ENCODE peak calls at places on chromosomes 3 and 15, in ten cellular contexts. One of them, this sample, is unnamed.

GRCh38 chr15:79403501-79403900 is 28.6 kb upstream of the MINAR1 start:
- DNase-seq in activated CD8-positive, alpha-beta T cell treated with anti-CD3 and anti-CD28 coated beads for 36 hours: no peak
- DNase-seq in cardiac fibroblast: no peak
- DNase-seq in tibial nerve: no peak
- DNase-seq in neural progenitor cell: no peak
- DNase-seq in B cell: no peak
- DNase-seq in dorsolateral prefrontal cortex: no peak
- DNase-seq in GM12864: no peak
- DNase-seq in kidney: no peak
- DNase-seq in nephron progenitor cell: no peak
- DNase-seq in this sample: no peak

GRCh38 chr15:94857466-94857865 is 626.1 kb downstream of the MCTP2 start:
- DNase-seq in B cell: no peak
- DNase-seq in cardiac fibroblast: no peak
- DNase-seq in kidney: no peak
- DNase-seq in dorsolateral prefrontal cortex: no peak
- DNase-seq in GM12864: no peak
- DNase-seq in neural progenitor cell: no peak
- DNase-seq in activated CD8-positive, alpha-beta T cell treated with anti-CD3 and anti-CD28 coated beads for 36 hours: no peak
- DNase-seq in nephron progenitor cell: no peak
- DNase-seq in tibial nerve: no peak
- DNase-seq in this sample: no peak

GRCh38 chr3:100407977-100408532 is 6.7 kb downstream of the LNP1 start:
- DNase-seq in cardiac fibroblast: no peak
- DNase-seq in nephron progenitor cell: no peak
- DNase-seq in neural progenitor cell: peak; percentile 18
- DNase-seq in dorsolateral prefrontal cortex: no peak
- DNase-seq in activated CD8-positive, alpha-beta T cell treated with anti-CD3 and anti-CD28 coated beads for 36 hours: no peak
- DNase-seq in B cell: no peak
- DNase-seq in tibial nerve: no peak
- DNase-seq in GM12864: no peak
- DNase-seq in kidney: no peak
- DNase-seq in this sample: no peak

GRCh38 chr3:119311191-119311925 is 17.2 kb downstream of the ARHGAP31 start:
- DNase-seq in GM12864: no peak
- DNase-seq in neural progenitor cell: no peak
- DNase-seq in nephron progenitor cell: no peak
- DNase-seq in dorsolateral prefrontal cortex: no peak
- DNase-seq in activated CD8-positive, alpha-beta T cell treated with anti-CD3 and anti-CD28 coated beads for 36 hours: no peak
- DNase-seq in cardiac fibroblast: peak; percentile 92
- DNase-seq in B cell: no peak
- DNase-seq in kidney: no peak
- DNase-seq in tibial nerve: no peak
- DNase-seq in this sample: no peak

GRCh38 chr15:83112233-83112958 is 5.0 kb downstream of the TM6SF1 start:
- DNase-seq in cardiac fibroblast: peak; percentile 84
- DNase-seq in GM12864: no peak
- DNase-seq in nephron progenitor cell: no peak
- DNase-seq in B cell: no peak
- DNase-seq in dorsolateral prefrontal cortex: no peak
- DNase-seq in activated CD8-positive, alpha-beta T cell treated with anti-CD3 and anti-CD28 coated beads for 36 hours: no peak
- DNase-seq in tibial nerve: no peak
- DNase-seq in kidney: no peak
- DNase-seq in neural progenitor cell: no peak
- DNase-seq in this sample: no peak

GRCh38 chr15:48563944-48564343 is 81.6 kb downstream of the FBN1 start:
- DNase-seq in GM12864: no peak
- DNase-seq in dorsolateral prefrontal cortex: no peak
- DNase-seq in tibial nerve: no peak
- DNase-seq in nephron progenitor cell: no peak
- DNase-seq in activated CD8-positive, alpha-beta T cell treated with anti-CD3 and anti-CD28 coated beads for 36 hours: no peak
- DNase-seq in cardiac fibroblast: no peak
- DNase-seq in kidney: no peak
- DNase-seq in neural progenitor cell: no peak
- DNase-seq in B cell: no peak
- DNase-seq in this sample: no peak

GRCh38 chr3:126573492-126574117 is 14.9 kb upstream of the C3orf22 start:
- DNase-seq in B cell: no peak
- DNase-seq in cardiac fibroblast: peak; percentile 5
- DNase-seq in tibial nerve: no peak
- DNase-seq in neural progenitor cell: no peak
- DNase-seq in dorsolateral prefrontal cortex: no peak
- DNase-seq in nephron progenitor cell: no peak
- DNase-seq in kidney: no peak
- DNase-seq in GM12864: no peak
- DNase-seq in activated CD8-positive, alpha-beta T cell treated with anti-CD3 and anti-CD28 coated beads for 36 hours: no peak
- DNase-seq in this sample: no peak

GRCh38 chr3:40705663-40706062 is 180.9 kb downstream of the ZNF621 start:
- DNase-seq in neural progenitor cell: no peak
- DNase-seq in cardiac fibroblast: no peak
- DNase-seq in B cell: no peak
- DNase-seq in activated CD8-positive, alpha-beta T cell treated with anti-CD3 and anti-CD28 coated beads for 36 hours: no peak
- DNase-seq in nephron progenitor cell: no peak
- DNase-seq in tibial nerve: no peak
- DNase-seq in kidney: no peak
- DNase-seq in GM12864: no peak
- DNase-seq in dorsolateral prefrontal cortex: no peak
- DNase-seq in this sample: no peak

GRCh38 chr3:69200384-69201068 is 78.1 kb upstream of the LMOD3 start:
- DNase-seq in neural progenitor cell: peak; percentile 31
- DNase-seq in GM12864: no peak
- DNase-seq in kidney: no peak
- DNase-seq in tibial nerve: no peak
- DNase-seq in activated CD8-positive, alpha-beta T cell treated with anti-CD3 and anti-CD28 coated beads for 36 hours: peak; percentile 78
- DNase-seq in dorsolateral prefrontal cortex: no peak
- DNase-seq in B cell: no peak
- DNase-seq in cardiac fibroblast: peak; percentile 22
- DNase-seq in nephron progenitor cell: peak; percentile 33
- DNase-seq in this sample: no peak

GRCh38 chr15:52370010-52370409 is 74.4 kb upstream of the MYO5C start:
- DNase-seq in kidney: no peak
- DNase-seq in activated CD8-positive, alpha-beta T cell treated with anti-CD3 and anti-CD28 coated beads for 36 hours: no peak
- DNase-seq in dorsolateral prefrontal cortex: no peak
- DNase-seq in B cell: peak; percentile 59
- DNase-seq in neural progenitor cell: no peak
- DNase-seq in GM12864: no peak
- DNase-seq in cardiac fibroblast: peak; percentile 45
- DNase-seq in tibial nerve: peak; percentile 12
- DNase-seq in nephron progenitor cell: no peak
- DNase-seq in this sample: no peak

GRCh38 chr15:29448320-29448719 is 178.7 kb upstream of the NSMCE3 start:
- DNase-seq in tibial nerve: no peak
- DNase-seq in dorsolateral prefrontal cortex: no peak
- DNase-seq in B cell: no peak
- DNase-seq in activated CD8-positive, alpha-beta T cell treated with anti-CD3 and anti-CD28 coated beads for 36 hours: no peak
- DNase-seq in kidney: no peak
- DNase-seq in cardiac fibroblast: no peak
- DNase-seq in neural progenitor cell: no peak
- DNase-seq in GM12864: no peak
- DNase-seq in nephron progenitor cell: no peak
- DNase-seq in this sample: no peak

GRCh38 chr15:29452881-29453731 is 183.5 kb upstream of the NSMCE3 start:
- DNase-seq in nephron progenitor cell: peak; percentile 16
- DNase-seq in dorsolateral prefrontal cortex: no peak
- DNase-seq in GM12864: no peak
- DNase-seq in B cell: no peak
- DNase-seq in neural progenitor cell: no peak
- DNase-seq in kidney: no peak
- DNase-seq in tibial nerve: no peak
- DNase-seq in activated CD8-positive, alpha-beta T cell treated with anti-CD3 and anti-CD28 coated beads for 36 hours: no peak
- DNase-seq in cardiac fibroblast: no peak
- DNase-seq in this sample: no peak

GRCh38 chr15:29449136-29449535 is 179.5 kb upstream of the NSMCE3 start:
- DNase-seq in nephron progenitor cell: peak; percentile 74
- DNase-seq in activated CD8-positive, alpha-beta T cell treated with anti-CD3 and anti-CD28 coated beads for 36 hours: peak; percentile 6
- DNase-seq in B cell: no peak
- DNase-seq in cardiac fibroblast: peak; percentile 2
- DNase-seq in GM12864: no peak
- DNase-seq in tibial nerve: no peak
- DNase-seq in neural progenitor cell: peak; percentile 65
- DNase-seq in kidney: no peak
- DNase-seq in dorsolateral prefrontal cortex: no peak
- DNase-seq in this sample: peak; percentile 25

GRCh38 chr15:29454506-29454905 is 184.9 kb upstream of the NSMCE3 start:
- DNase-seq in dorsolateral prefrontal cortex: no peak
- DNase-seq in neural progenitor cell: no peak
- DNase-seq in tibial nerve: no peak
- DNase-seq in GM12864: no peak
- DNase-seq in nephron progenitor cell: no peak
- DNase-seq in B cell: no peak
- DNase-seq in cardiac fibroblast: no peak
- DNase-seq in kidney: no peak
- DNase-seq in activated CD8-positive, alpha-beta T cell treated with anti-CD3 and anti-CD28 coated beads for 36 hours: no peak
- DNase-seq in this sample: no peak

DNA sequence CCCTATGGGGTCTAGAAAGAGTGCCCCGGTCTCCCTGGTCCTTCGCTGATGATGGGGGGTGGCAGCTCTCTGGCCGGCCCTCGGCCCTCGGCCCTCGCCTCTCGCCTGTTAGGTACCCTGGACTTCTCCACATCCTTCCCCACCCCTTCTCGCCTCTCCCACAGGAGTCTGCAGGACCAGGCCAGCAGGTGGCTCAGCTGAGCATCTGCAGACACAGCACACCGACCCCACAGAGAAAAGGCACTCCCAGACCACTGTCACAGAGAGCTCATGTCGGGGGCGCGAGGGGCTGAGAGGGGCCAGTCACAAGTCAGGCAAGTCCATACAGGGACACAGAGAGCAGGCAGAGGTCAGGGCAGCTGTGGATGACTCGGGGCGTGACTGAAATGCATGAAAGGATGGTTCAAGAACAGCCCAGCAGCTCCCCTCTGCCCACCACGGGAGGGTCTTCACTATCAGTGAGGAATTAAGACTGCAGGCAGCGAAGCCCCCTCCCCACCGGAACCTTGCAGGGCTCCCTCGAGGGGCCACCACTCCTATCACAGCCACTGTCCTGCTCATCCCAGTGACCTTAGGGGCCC is 181.7 kb upstream of the NSMCE3 start:
- DNase-seq in GM12864: no peak
- DNase-seq in neural progenitor cell: peak; percentile 60
- DNase-seq in activated CD8-positive, alpha-beta T cell treated with anti-CD3 and anti-CD28 coated beads for 36 hours: no peak
- DNase-seq in tibial nerve: no peak
- DNase-seq in dorsolateral prefrontal cortex: no peak
- DNase-seq in kidney: no peak
- DNase-seq in nephron progenitor cell: peak; percentile 30
- DNase-seq in B cell: no peak
- DNase-seq in cardiac fibroblast: no peak
- DNase-seq in this sample: no peak
- TF ChIP-seq CTCF in GM12864: peak; percentile 15
- TF ChIP-seq CTCF in neural progenitor cell: peak; percentile 45
- TF ChIP-seq CTCF in activated CD8-positive, alpha-beta T cell treated with anti-CD3 and anti-CD28 coated beads for 36 hours: no peak
- TF ChIP-seq CTCF in tibial nerve: no peak
- TF ChIP-seq CTCF in dorsolateral prefrontal cortex: no peak
- TF ChIP-seq CTCF in kidney: peak; percentile 7
- TF ChIP-seq CTCF in nephron progenitor cell: peak; percentile 15
- TF ChIP-seq CTCF in B cell: no peak
- TF ChIP-seq CTCF in cardiac fibroblast: no peak
- TF ChIP-seq CTCF in this sample: no peak

DNA sequence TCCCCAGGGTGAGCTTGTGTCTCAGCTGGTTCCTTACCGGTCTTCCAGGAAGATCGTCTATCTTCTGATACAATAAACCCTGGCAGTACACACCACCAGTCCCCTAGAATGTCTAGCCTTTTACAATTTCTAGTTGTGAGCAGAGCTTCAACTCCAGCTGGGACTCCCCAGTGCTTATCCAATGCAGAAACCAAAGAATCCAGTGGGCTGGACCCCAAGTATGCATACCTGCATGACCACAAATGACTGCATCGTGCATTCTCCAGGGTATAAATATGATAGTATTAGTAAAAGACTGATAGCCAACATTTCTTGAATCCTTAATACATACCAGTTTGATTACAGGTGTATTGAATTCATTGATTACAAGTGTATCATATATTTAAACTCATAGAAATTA is 176.0 kb downstream of the SATB1 start:
- DNase-seq in tibial nerve: no peak
- DNase-seq in cardiac fibroblast: no peak
- DNase-seq in dorsolateral prefrontal cortex: no peak
- DNase-seq in neural progenitor cell: no peak
- DNase-seq in GM12864: no peak
- DNase-seq in B cell: no peak
- DNase-seq in nephron progenitor cell: no peak
- DNase-seq in activated CD8-positive, alpha-beta T cell treated with anti-CD3 and anti-CD28 coated beads for 36 hours: no peak
- DNase-seq in kidney: no peak
- DNase-seq in this sample: no peak
- TF ChIP-seq CTCF in tibial nerve: no peak
- TF ChIP-seq CTCF in cardiac fibroblast: no peak
- TF ChIP-seq CTCF in dorsolateral prefrontal cortex: no peak
- TF ChIP-seq CTCF in neural progenitor cell: no peak
- TF ChIP-seq CTCF in GM12864: no peak
- TF ChIP-seq CTCF in B cell: no peak
- TF ChIP-seq CTCF in nephron progenitor cell: no peak
- TF ChIP-seq CTCF in activated CD8-positive, alpha-beta T cell treated with anti-CD3 and anti-CD28 coated beads for 36 hours: no peak
- TF ChIP-seq CTCF in kidney: no peak
- TF ChIP-seq CTCF in this sample: no peak

DNA sequence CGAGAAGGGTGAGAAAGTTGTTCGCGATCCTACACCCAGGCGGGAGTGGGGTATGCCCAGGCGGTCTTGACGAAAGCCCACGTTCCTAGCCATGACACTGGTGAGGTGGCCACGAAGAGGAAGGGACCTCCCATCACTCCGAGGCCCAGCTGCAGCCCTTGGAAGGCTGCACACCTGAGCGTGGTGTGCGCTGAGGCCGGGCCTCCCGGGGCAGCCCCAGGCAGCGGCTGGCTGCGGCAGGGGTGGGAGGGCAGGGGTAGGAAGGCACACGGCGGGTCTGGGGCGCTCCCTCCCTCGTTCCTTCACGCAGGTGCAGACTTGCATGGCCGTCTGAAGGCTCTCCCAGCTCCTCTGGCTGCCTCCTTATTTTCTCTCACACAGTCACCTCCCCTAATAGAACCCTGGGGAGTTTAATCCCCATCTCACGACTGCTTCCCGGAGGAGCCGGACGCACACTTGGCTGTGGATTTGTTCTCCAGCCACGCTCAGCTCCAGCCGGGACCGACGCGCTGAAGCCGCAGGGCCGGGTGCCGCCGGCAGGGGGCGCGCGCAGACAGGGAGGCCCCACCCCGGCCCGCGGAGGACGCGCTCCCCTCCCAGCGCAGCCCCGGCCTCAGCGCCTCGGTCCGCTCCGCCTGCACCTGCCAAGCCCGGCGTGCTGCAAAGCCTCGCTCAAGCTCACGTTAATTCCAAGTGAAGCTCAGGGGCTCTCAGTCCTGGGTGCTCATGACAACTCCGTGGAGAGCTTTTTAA is 37.8 kb upstream of the MUC4 start:
- DNase-seq in B cell: no peak
- DNase-seq in activated CD8-positive, alpha-beta T cell treated with anti-CD3 and anti-CD28 coated beads for 36 hours: no peak
- DNase-seq in cardiac fibroblast: peak; percentile 32
- DNase-seq in nephron progenitor cell: no peak
- DNase-seq in dorsolateral prefrontal cortex: peak; percentile 38
- DNase-seq in kidney: peak; percentile 46
- DNase-seq in neural progenitor cell: no peak
- DNase-seq in tibial nerve: no peak
- DNase-seq in GM12864: no peak
- DNase-seq in this sample: no peak
- TF ChIP-seq CTCF in B cell: no peak
- TF ChIP-seq CTCF in activated CD8-positive, alpha-beta T cell treated with anti-CD3 and anti-CD28 coated beads for 36 hours: peak; percentile 13
- TF ChIP-seq CTCF in cardiac fibroblast: peak; percentile 32
- TF ChIP-seq CTCF in nephron progenitor cell: no peak
- TF ChIP-seq CTCF in dorsolateral prefrontal cortex: peak; percentile 59
- TF ChIP-seq CTCF in kidney: peak; percentile 8
- TF ChIP-seq CTCF in neural progenitor cell: no peak
- TF ChIP-seq CTCF in tibial nerve: no peak
- TF ChIP-seq CTCF in GM12864: no peak
- TF ChIP-seq CTCF in this sample: no peak

GRCh38 chr3:117997201-117998049 is 1037.2 kb downstream of the IGSF11 start:
- DNase-seq in neural progenitor cell: peak; percentile 93
- DNase-seq in dorsolateral prefrontal cortex: peak; percentile 85
- DNase-seq in B cell: no peak
- DNase-seq in cardiac fibroblast: peak; percentile 80
- DNase-seq in kidney: peak; percentile 89
- DNase-seq in nephron progenitor cell: peak; percentile 85
- DNase-seq in tibial nerve: peak; percentile 71
- DNase-seq in GM12864: peak; percentile 24
- DNase-seq in activated CD8-positive, alpha-beta T cell treated with anti-CD3 and anti-CD28 coated beads for 36 hours: peak; percentile 70
- DNase-seq in this sample: peak; percentile 71
- TF ChIP-seq CTCF in neural progenitor cell: peak; percentile 89
- TF ChIP-seq CTCF in dorsolateral prefrontal cortex: peak; percentile 89
- TF ChIP-seq CTCF in B cell: peak; percentile 70
- TF ChIP-seq CTCF in cardiac fibroblast: peak; percentile 97
- TF ChIP-seq CTCF in kidney: peak; percentile 64
- TF ChIP-seq CTCF in nephron progenitor cell: peak; percentile 90
- TF ChIP-seq CTCF in tibial nerve: peak; percentile 71
- TF ChIP-seq CTCF in GM12864: peak; percentile 95
- TF ChIP-seq CTCF in activated CD8-positive, alpha-beta T cell treated with anti-CD3 and anti-CD28 coated beads for 36 hours: peak; percentile 71
- TF ChIP-seq CTCF in this sample: peak; percentile 83